ENCODE peak calls at places on chromosome 4, in five cellular contexts. One of them, this sample, is unnamed.

GRCh38 chr4:78057600-78058560 is 757 bp downstream of the FRAS1 start:
- DNase-seq in BJ: no peak
- DNase-seq in Karpas-422: no peak
- DNase-seq in aorta: peak
- DNase-seq in IMR-90: peak
- DNase-seq in this sample: no peak

GRCh38 chr4:56468097-56468422 is 643 bp downstream of the SRP72 start:
- DNase-seq in IMR-90: peak
- DNase-seq in aorta: no peak
- DNase-seq in Karpas-422: peak
- DNase-seq in BJ: no peak
- DNase-seq in this sample: peak

GRCh38 chr4:121308828-121309227 is 72.0 kb downstream of the QRFPR start:
- DNase-seq in BJ: no peak
- DNase-seq in IMR-90: no peak
- DNase-seq in Karpas-422: no peak
- DNase-seq in aorta: no peak
- DNase-seq in this sample: no peak

GRCh38 chr4:4712800-4713528 is 146.5 kb upstream of the MSX1 start:
- DNase-seq in Karpas-422: no peak
- DNase-seq in aorta: no peak
- DNase-seq in BJ: peak
- DNase-seq in IMR-90: no peak
- DNase-seq in this sample: no peak

GRCh38 chr4:52868138-52868537 is 6.0 kb downstream of the RASL11B start:
- DNase-seq in BJ: no peak
- DNase-seq in IMR-90: no peak
- DNase-seq in Karpas-422: no peak
- DNase-seq in aorta: no peak
- DNase-seq in this sample: no peak

GRCh38 chr4:24745172-24745895 is 50.0 kb upstream of the SOD3 start:
- DNase-seq in BJ: no peak
- DNase-seq in aorta: no peak
- DNase-seq in IMR-90: no peak
- DNase-seq in Karpas-422: no peak
- DNase-seq in this sample: no peak

GRCh38 chr4:110567266-110567665 is 55.6 kb downstream of the PITX2 start:
- DNase-seq in aorta: no peak
- DNase-seq in Karpas-422: no peak
- DNase-seq in BJ: no peak
- DNase-seq in IMR-90: no peak
- DNase-seq in this sample: no peak

GRCh38 chr4:82097504-82097903 is 276.3 kb downstream of the HNRNPD start:
- DNase-seq in aorta: no peak
- DNase-seq in BJ: no peak
- DNase-seq in IMR-90: no peak
- DNase-seq in Karpas-422: no peak
- DNase-seq in this sample: no peak

GRCh38 chr4:10090467-10091250 is 25.9 kb downstream of the WDR1 start:
- DNase-seq in BJ: no peak
- DNase-seq in IMR-90: no peak
- DNase-seq in aorta: peak
- DNase-seq in Karpas-422: no peak
- DNase-seq in this sample: no peak

GRCh38 chr4:181264908-181265307 is 978.3 kb upstream of the TENM3 start:
- DNase-seq in Karpas-422: no peak
- DNase-seq in BJ: no peak
- DNase-seq in aorta: no peak
- DNase-seq in IMR-90: no peak
- DNase-seq in this sample: no peak

GRCh38 chr4:36709986-36710385 is 428.6 kb downstream of the DTHD1 start:
- DNase-seq in IMR-90: no peak
- DNase-seq in BJ: no peak
- DNase-seq in Karpas-422: no peak
- DNase-seq in aorta: no peak
- DNase-seq in this sample: no peak

GRCh38 chr4:63218837-63219236 is 1190.4 kb downstream of the TECRL start:
- DNase-seq in BJ: no peak
- DNase-seq in Karpas-422: no peak
- DNase-seq in IMR-90: no peak
- DNase-seq in aorta: no peak
- DNase-seq in this sample: no peak

GRCh38 chr4:121209171-121209570 is 45.0 kb upstream of the TNIP3 start:
- DNase-seq in Karpas-422: no peak
- DNase-seq in IMR-90: no peak
- DNase-seq in BJ: no peak
- DNase-seq in aorta: no peak
- DNase-seq in this sample: no peak

GRCh38 chr4:17811078-17811603 is 362 bp downstream of the NCAPG start:
- DNase-seq in aorta: no peak
- DNase-seq in Karpas-422: no peak
- DNase-seq in BJ: no peak
- DNase-seq in IMR-90: no peak
- DNase-seq in this sample: no peak

GRCh38 chr4:48268956-48269860 is at the start of gene TEC:
- DNase-seq in Karpas-422: peak
- DNase-seq in aorta: peak
- DNase-seq in IMR-90: no peak
- DNase-seq in BJ: no peak
- DNase-seq in this sample: no peak

GRCh38 chr4:147765121-147765521 is 33.2 kb downstream of the ARHGAP10 start:
- DNase-seq in BJ: no peak
- DNase-seq in IMR-90: no peak
- DNase-seq in Karpas-422: no peak
- DNase-seq in aorta: no peak
- DNase-seq in this sample: no peak

GRCh38 chr4:3680656-3681055 is 85.5 kb upstream of the ADRA2C start:
- DNase-seq in BJ: no peak
- DNase-seq in IMR-90: no peak
- DNase-seq in aorta: peak
- DNase-seq in Karpas-422: no peak
- DNase-seq in this sample: no peak

GRCh38 chr4:186726440-186727148 is 2.9 kb upstream of the FAT1 start:
- DNase-seq in IMR-90: peak
- DNase-seq in Karpas-422: no peak
- DNase-seq in aorta: peak
- DNase-seq in BJ: no peak
- DNase-seq in this sample: peak

GRCh38 chr4:152100378-152101201 is 339.8 kb upstream of the GATB start:
- DNase-seq in BJ: no peak
- DNase-seq in aorta: no peak
- DNase-seq in IMR-90: no peak
- DNase-seq in Karpas-422: no peak
- DNase-seq in this sample: peak

GRCh38 chr4:10721616-10722015 is 37.0 kb upstream of the CLNK start:
- DNase-seq in aorta: no peak
- DNase-seq in IMR-90: no peak
- DNase-seq in Karpas-422: no peak
- DNase-seq in BJ: no peak
- DNase-seq in this sample: no peak

GRCh38 chr4:52984469-52984868 is 122.4 kb downstream of the RASL11B start:
- DNase-seq in aorta: no peak
- DNase-seq in Karpas-422: peak
- DNase-seq in IMR-90: peak
- DNase-seq in BJ: no peak
- DNase-seq in this sample: no peak

GRCh38 chr4:17189322-17189721 is 290.9 kb upstream of the LDB2 start:
- DNase-seq in IMR-90: peak
- DNase-seq in BJ: peak
- DNase-seq in aorta: no peak
- DNase-seq in Karpas-422: no peak
- DNase-seq in this sample: no peak

GRCh38 chr4:144583658-144584057 is 62.3 kb upstream of the HHIP start:
- DNase-seq in IMR-90: peak
- DNase-seq in Karpas-422: no peak
- DNase-seq in aorta: no peak
- DNase-seq in BJ: no peak
- DNase-seq in this sample: no peak

GRCh38 chr4:131052646-131053045 is 1956.7 kb downstream of the C4orf33 start:
- DNase-seq in BJ: no peak
- DNase-seq in aorta: no peak
- DNase-seq in Karpas-422: no peak
- DNase-seq in IMR-90: no peak
- DNase-seq in this sample: no peak

GRCh38 chr4:41613782-41614181 is 75.8 kb downstream of the LIMCH1 start:
- DNase-seq in aorta: no peak
- DNase-seq in BJ: no peak
- DNase-seq in IMR-90: no peak
- DNase-seq in Karpas-422: no peak
- DNase-seq in this sample: no peak

GRCh38 chr4:125433453-125433852 is 118.7 kb downstream of the FAT4 start:
- DNase-seq in aorta: no peak
- DNase-seq in IMR-90: peak
- DNase-seq in BJ: peak
- DNase-seq in Karpas-422: no peak
- DNase-seq in this sample: no peak

GRCh38 chr4:56261027-56261426 is 126.3 kb downstream of the AASDH start:
- DNase-seq in aorta: no peak
- DNase-seq in BJ: no peak
- DNase-seq in IMR-90: no peak
- DNase-seq in Karpas-422: no peak
- DNase-seq in this sample: peak

GRCh38 chr4:132865458-132865857 is 283.6 kb upstream of the PCDH10 start:
- DNase-seq in BJ: no peak
- DNase-seq in aorta: no peak
- DNase-seq in IMR-90: no peak
- DNase-seq in Karpas-422: no peak
- DNase-seq in this sample: no peak

GRCh38 chr4:189001971-189002450 is 862.8 kb downstream of the TRIML1 start:
- DNase-seq in BJ: no peak
- DNase-seq in Karpas-422: no peak
- DNase-seq in aorta: no peak
- DNase-seq in IMR-90: no peak
- DNase-seq in this sample: no peak

GRCh38 chr4:138090918-138091659 is 151.1 kb downstream of the SLC7A11 start:
- DNase-seq in IMR-90: no peak
- DNase-seq in BJ: no peak
- DNase-seq in Karpas-422: no peak
- DNase-seq in aorta: no peak
- DNase-seq in this sample: no peak

GRCh38 chr4:138087181-138087714 is 154.9 kb downstream of the SLC7A11 start:
- DNase-seq in IMR-90: no peak
- DNase-seq in Karpas-422: no peak
- DNase-seq in aorta: no peak
- DNase-seq in BJ: no peak
- DNase-seq in this sample: no peak

GRCh38 chr4:138088449-138089208 is 153.5 kb downstream of the SLC7A11 start:
- DNase-seq in IMR-90: no peak
- DNase-seq in aorta: no peak
- DNase-seq in Karpas-422: no peak
- DNase-seq in BJ: no peak
- DNase-seq in this sample: no peak

GRCh38 chr4:138092060-138092459 is 150.1 kb downstream of the SLC7A11 start:
- DNase-seq in aorta: no peak
- DNase-seq in BJ: no peak
- DNase-seq in Karpas-422: no peak
- DNase-seq in IMR-90: no peak
- DNase-seq in this sample: no peak

DNA sequence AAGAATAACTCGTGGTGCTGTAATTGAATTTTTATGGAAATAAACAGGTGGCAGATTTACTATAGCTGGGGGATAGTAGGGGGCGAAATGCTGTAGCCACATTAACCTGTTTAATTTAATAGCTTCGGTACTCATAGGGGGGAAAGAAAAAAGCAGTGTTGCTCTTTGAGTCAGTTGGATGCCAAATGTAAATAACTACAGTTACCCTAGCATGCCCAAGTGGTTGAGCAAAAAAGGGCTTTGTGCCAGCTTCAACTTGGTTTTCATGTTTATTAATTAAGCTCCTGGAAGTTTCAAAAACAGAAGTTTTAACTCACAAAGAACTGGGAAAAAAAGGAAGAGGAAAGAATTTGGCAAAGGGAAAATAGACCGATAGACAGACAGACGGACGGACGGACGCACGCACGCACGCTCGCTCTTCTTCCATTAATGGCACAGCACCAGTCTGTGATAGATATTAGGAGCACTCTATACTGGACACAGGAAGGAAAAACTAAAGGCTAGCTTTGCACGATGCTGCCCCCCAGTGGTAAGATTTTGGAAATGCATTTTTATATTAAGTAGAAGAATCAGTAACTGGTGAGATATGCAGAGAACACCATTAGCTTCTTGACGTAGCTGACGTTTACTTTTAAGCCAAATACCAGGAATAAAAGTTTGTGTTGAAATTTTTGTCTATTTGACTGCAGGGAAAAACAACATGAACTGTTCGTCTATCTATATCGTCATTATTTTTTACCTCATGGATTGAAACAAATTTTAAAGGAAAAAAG is 151.8 kb downstream of the SLC7A11 start:
- DNase-seq in aorta: no peak
- DNase-seq in Karpas-422: peak
- DNase-seq in BJ: peak
- DNase-seq in IMR-90: peak
- DNase-seq in this sample: peak
- H3K4me3 ChIP-seq in aorta: peak
- H3K4me3 ChIP-seq in Karpas-422: no peak
- H3K4me3 ChIP-seq in BJ: peak
- H3K4me3 ChIP-seq in IMR-90: peak
- H3K4me3 ChIP-seq in this sample: no peak

GRCh38 chr4:1792158-1792831 is 798 bp upstream of the FGFR3 start:
- DNase-seq in Karpas-422: no peak
- DNase-seq in aorta: no peak
- DNase-seq in BJ: no peak
- DNase-seq in IMR-90: no peak
- DNase-seq in this sample: no peak

GRCh38 chr4:1794809-1795303 is 1.8 kb downstream of the FGFR3 start:
- DNase-seq in IMR-90: no peak
- DNase-seq in aorta: no peak
- DNase-seq in BJ: no peak
- DNase-seq in Karpas-422: no peak
- DNase-seq in this sample: no peak

GRCh38 chr4:1792832-1793495 is at the start of gene FGFR3:
- DNase-seq in IMR-90: no peak
- DNase-seq in aorta: no peak
- DNase-seq in BJ: no peak
- DNase-seq in Karpas-422: peak
- DNase-seq in this sample: no peak

GRCh38 chr4:1793940-1794808 is 1.1 kb downstream of the FGFR3 start:
- DNase-seq in aorta: no peak
- DNase-seq in IMR-90: no peak
- DNase-seq in Karpas-422: no peak
- DNase-seq in BJ: no peak
- DNase-seq in this sample: no peak

GRCh38 chr4:1793496-1793840 is 375 bp downstream of the FGFR3 start:
- DNase-seq in aorta: peak
- DNase-seq in IMR-90: no peak
- DNase-seq in Karpas-422: peak
- DNase-seq in BJ: no peak
- DNase-seq in this sample: no peak
- H3K4me3 ChIP-seq in aorta: peak
- H3K4me3 ChIP-seq in IMR-90: peak
- H3K4me3 ChIP-seq in Karpas-422: peak
- H3K4me3 ChIP-seq in BJ: peak
- H3K4me3 ChIP-seq in this sample: peak

GRCh38 chr4:87026795-87027495 is 92.1 kb downstream of the AFF1 start:
- DNase-seq in IMR-90: no peak
- DNase-seq in BJ: no peak
- DNase-seq in aorta: no peak
- DNase-seq in Karpas-422: peak
- DNase-seq in this sample: no peak
- H3K4me3 ChIP-seq in IMR-90: no peak
- H3K4me3 ChIP-seq in BJ: no peak
- H3K4me3 ChIP-seq in aorta: no peak
- H3K4me3 ChIP-seq in Karpas-422: no peak
- H3K4me3 ChIP-seq in this sample: no peak

GRCh38 chr4:101501421-101501820 is 154.1 kb upstream of the PPP3CA start:
- DNase-seq in Karpas-422: no peak
- DNase-seq in IMR-90: no peak
- DNase-seq in aorta: no peak
- DNase-seq in BJ: no peak
- DNase-seq in this sample: no peak
- H3K4me3 ChIP-seq in Karpas-422: no peak
- H3K4me3 ChIP-seq in IMR-90: no peak
- H3K4me3 ChIP-seq in aorta: no peak
- H3K4me3 ChIP-seq in BJ: no peak
- H3K4me3 ChIP-seq in this sample: no peak

This sample was measured in Jurkat, Clone E6-1.